ENCODE peak calls at places on chromosomes 1 and 21, in nine cellular contexts. W, A, P, J, N, B, G, X and Y are unnamed samples.

GRCh38 chr1:189432761-189433160 is 1044.9 kb downstream of the BRINP3 start:
- DNase-seq in N (no peak), G (no peak), B (no peak), J (no peak), P (no peak), X (no peak), A (no peak), W (no peak), Y (no peak)

GRCh38 chr1:44546403-44547053 is 127.8 kb downstream of the TMEM53 start:
- DNase-seq in N (no peak), P (no peak), W (no peak), X (no peak), B (no peak), J (no peak), G (no peak), A (no peak), Y (no peak)

GRCh38 chr1:213414901-213415300 is 363.9 kb downstream of the RPS6KC1 start:
- DNase-seq in P (no peak), N (no peak), G (no peak), B (no peak), J (no peak), A (no peak), W (no peak), X (no peak), Y (no peak)

GRCh38 chr1:234324668-234325225 is 48.5 kb upstream of the COA6 start:
- DNase-seq in X (no peak), N (no peak), W (no peak), B (no peak), A (peak), J (no peak), G (no peak), P (no peak), Y (no peak)

GRCh38 chr1:147504801-147505303 is 36.4 kb upstream of the BCL9 start:
- DNase-seq in P (no peak), J (peak), N (no peak), B (no peak), G (no peak), X (no peak), W (peak), A (peak), Y (no peak)

GRCh38 chr1:104760017-104760416 is 1010.3 kb downstream of the AMY1C start:
- DNase-seq in J (no peak), W (no peak), N (no peak), P (no peak), G (no peak), X (no peak), B (no peak), A (no peak), Y (no peak)

GRCh38 chr1:31581821-31582810 is 5.8 kb downstream of the TINAGL1 start:
- DNase-seq in X (no peak), J (no peak), B (no peak), P (no peak), G (peak), N (peak), A (no peak), W (peak), Y (no peak)

GRCh38 chr21:38712076-38712475 is 93.7 kb upstream of the ETS2 start:
- DNase-seq in X (peak), P (peak), A (peak), W (no peak), B (no peak), N (no peak), J (peak), G (no peak), Y (no peak)

GRCh38 chr1:145872421-145872891 is 13.2 kb downstream of the ANKRD35 start:
- DNase-seq in W (no peak), B (no peak), P (no peak), G (no peak), A (no peak), X (no peak), N (peak), J (peak), Y (no peak)

GRCh38 chr1:209103135-209103534 is 480.4 kb upstream of the CAMK1G start:
- DNase-seq in N (no peak), J (no peak), A (peak), P (no peak), X (peak), B (no peak), W (no peak), G (no peak), Y (no peak)

GRCh38 chr1:109969907-109970306 is 14.7 kb upstream of the AHCYL1 start:
- DNase-seq in N (no peak), A (no peak), W (no peak), G (no peak), P (no peak), X (no peak), B (no peak), J (no peak), Y (no peak)

GRCh38 chr1:220137006-220137794 is 43.3 kb downstream of the IARS2 start:
- DNase-seq in P (no peak), W (no peak), G (no peak), A (no peak), B (no peak), N (no peak), X (no peak), J (no peak), Y (no peak)

GRCh38 chr1:153799566-153800465 is 24.6 kb downstream of the SLC27A3 start:
- DNase-seq in W (no peak), X (no peak), N (peak), B (no peak), P (no peak), J (no peak), G (no peak), A (no peak), Y (no peak)

GRCh38 chr1:204171751-204172178 is 5.6 kb upstream of the REN start:
- DNase-seq in P (no peak), N (no peak), G (no peak), B (no peak), A (no peak), J (peak), W (peak), X (no peak), Y (no peak)

GRCh38 chr1:62311473-62311943 is 7.7 kb downstream of the KANK4 start:
- DNase-seq in A (no peak), P (no peak), J (no peak), W (peak), X (no peak), G (no peak), N (no peak), B (no peak), Y (no peak)

GRCh38 chr1:112057736-112058135 is 68.3 kb upstream of the KCND3 start:
- DNase-seq in P (no peak), X (peak), N (no peak), G (no peak), J (no peak), W (no peak), A (no peak), B (no peak), Y (no peak)